ENCODE peak calls at places on chromosome 9, in four cellular contexts. K is T-helper 2 cell, N is breast epithelium, J is upper lobe of right lung. G is an unnamed sample.

GRCh38 chr9:122381206-122381950 is 10.6 kb downstream of the PTGS1 start:
- DNase-seq in K (no peak), N (no peak), J (no peak), G (no peak)

GRCh38 chr9:106312913-106313312 is 550.1 kb upstream of the ZNF462 start:
- DNase-seq in K (no peak), N (no peak), J (no peak), G (no peak)

GRCh38 chr9:38380230-38380871 is 12.2 kb upstream of the ALDH1B1 start:
- DNase-seq in K (no peak), N (no peak), J (no peak), G (no peak)

GRCh38 chr9:78121488-78121887 is 89.9 kb upstream of the GNAQ start:
- DNase-seq in K (peak; percentile 52), N (peak; percentile 65), J (peak; percentile 79), G (peak; percentile 29)

GRCh38 chr9:128421474-128422010 is 885 bp downstream of the CERCAM start:
- DNase-seq in K (peak; percentile 48), N (no peak), J (no peak), G (no peak)

GRCh38 chr9:31821583-31821982 is 562.9 kb upstream of the ACO1 start:
- DNase-seq in K (no peak), N (no peak), J (no peak), G (no peak)

GRCh38 chr9:97900738-97901565 is 21.3 kb downstream of the TRMO start:
- DNase-seq in K (peak; percentile 46), N (no peak), J (no peak), G (no peak)

GRCh38 chr9:33469891-33470290 is 3.8 kb downstream of the NOL6 start:
- DNase-seq in K (no peak), N (peak; percentile 25), J (peak; percentile 46), G (no peak)

GRCh38 chr9:124897570-124898460 is 35.9 kb downstream of the ARPC5L start:
- DNase-seq in K (no peak), N (no peak), J (no peak), G (no peak)

GRCh38 chr9:92422611-92423010 is 1.7 kb downstream of the OMD start:
- DNase-seq in K (no peak), N (no peak), J (no peak), G (no peak)

GRCh38 chr9:119998614-119999013 is 581.4 kb downstream of the CDK5RAP2 start:
- DNase-seq in K (no peak), N (no peak), J (no peak), G (no peak)

GRCh38 chr9:137222190-137223077 is at the start of gene RNF208:
- DNase-seq in K (peak; percentile 29), N (no peak), J (no peak), G (no peak)

GRCh38 chr9:89919171-89919681 is 314.4 kb downstream of the GADD45G start:
- DNase-seq in K (peak; percentile 72), N (no peak), J (no peak), G (peak; percentile 6)

GRCh38 chr9:84385357-84386040 is 44.9 kb upstream of the SLC28A3 start:
- DNase-seq in K (no peak), N (no peak), J (no peak), G (no peak)

GRCh38 chr9:116383956-116384355 is 230.4 kb downstream of the PAPPA start:
- DNase-seq in K (no peak), N (no peak), J (no peak), G (no peak)

GRCh38 chr9:126642009-126642744 is 28.4 kb downstream of the LMX1B start:
- DNase-seq in K (no peak), N (no peak), J (no peak), G (no peak)

GRCh38 chr9:12784461-12785250 is 9.8 kb downstream of the LURAP1L start:
- DNase-seq in K (no peak), N (peak; percentile 68), J (peak; percentile 68), G (no peak)

GRCh38 chr9:85117831-85118230 is 448.3 kb downstream of the NTRK2 start:
- DNase-seq in K (no peak), N (no peak), J (no peak), G (no peak)

GRCh38 chr9:109010676-109011655 is 2.3 kb downstream of the CTNNAL1 start:
- DNase-seq in K (peak; percentile 96), N (no peak), J (no peak), G (peak; percentile 44)

GRCh38 chr9:110016340-110016739 is 191.6 kb downstream of the C9orf152 start:
- DNase-seq in K (no peak), N (no peak), J (no peak), G (no peak)

GRCh38 chr9:114078021-114078780 is at the start of gene AMBP:
- DNase-seq in K (no peak), N (no peak), J (peak; percentile 68), G (no peak)

GRCh38 chr9:36461341-36461740 is 61.3 kb upstream of the RNF38 start:
- DNase-seq in K (no peak), N (no peak), J (no peak), G (no peak)

GRCh38 chr9:16309350-16310271 is 560.9 kb downstream of the BNC2 start:
- DNase-seq in K (no peak), N (no peak), J (no peak), G (no peak)

GRCh38 chr9:101235105-101235866 is 149.5 kb downstream of the BAAT start:
- DNase-seq in K (no peak), N (no peak), J (no peak), G (no peak)

GRCh38 chr9:14722391-14723035 is at the start of gene CER1:
- DNase-seq in K (no peak), N (no peak), J (no peak), G (no peak)

GRCh38 chr9:113530022-113530635 is 66.6 kb downstream of the RGS3 start:
- DNase-seq in K (no peak), N (no peak), J (no peak), G (no peak)

GRCh38 chr9:134891713-134892112 is 11.1 kb downstream of the FCN2 start:
- DNase-seq in K (no peak), N (no peak), J (peak; percentile 31), G (no peak)

GRCh38 chr9:129262261-129262660 is 84.2 kb upstream of the IER5L start:
- DNase-seq in K (no peak), N (no peak), J (peak; percentile 37), G (no peak)

GRCh38 chr9:131020388-131020787 is 11.4 kb downstream of the LAMC3 start:
- DNase-seq in K (no peak), N (no peak), J (no peak), G (no peak)

GRCh38 chr9:77271023-77271690 is 93.8 kb downstream of the VPS13A start:
- DNase-seq in K (no peak), N (no peak), J (no peak), G (no peak)

GRCh38 chr9:131237931-131238401 is 38.3 kb downstream of the FAM78A start:
- DNase-seq in K (peak; percentile 97), N (peak; percentile 67), J (peak; percentile 84), G (peak; percentile 82)

GRCh38 chr9:4038182-4038723 is 261.6 kb downstream of the GLIS3 start:
- DNase-seq in K (no peak), N (no peak), J (no peak), G (no peak)

GRCh38 chr9:82604947-82605656 is 457.8 kb downstream of the RASEF start:
- DNase-seq in K (no peak), N (no peak), J (no peak), G (no peak)